ENCODE peak calls at places on chromosomes 5 and 9, in eight cellular contexts. A is body of pancreas, Z is HCT116, B is psoas muscle, P is transverse colon, R is heart right ventricle, I is AG10803, T is foreskin keratinocyte. V is an unnamed sample.

GRCh38 chr9:72038890-72039410 is 21.5 kb downstream of the C9orf57 start:
- DNase-seq in Z (peak; percentile 83), R (peak; percentile 76), P (peak; percentile 85), A (peak; percentile 82), B (peak; percentile 77), T (peak; percentile 71), I (peak; percentile 73), V (peak; percentile 78)

GRCh38 chr9:93491593-93492232 is 38.3 kb upstream of the FAM120AOS start:
- DNase-seq in Z (no peak), P (no peak), R (no peak), A (no peak), B (no peak), I (no peak), T (no peak), V (no peak)

GRCh38 chr5:169706758-169707450 is 69.8 kb downstream of the DOCK2 start:
- DNase-seq in B (no peak), Z (no peak), R (no peak), T (no peak), A (no peak), P (no peak), I (peak; percentile 67), V (no peak)

GRCh38 chr5:80204808-80205614 is 50.8 kb downstream of the SERINC5 start:
- DNase-seq in I (no peak), R (peak; percentile 36), P (no peak), T (no peak), Z (no peak), A (peak; percentile 59), B (no peak), V (no peak)

GRCh38 chr9:34123682-34124081 is 2.8 kb downstream of the DCAF12 start:
- DNase-seq in Z (no peak), A (peak; percentile 10), I (no peak), R (peak; percentile 22), B (no peak), P (peak; percentile 38), T (no peak), V (no peak)

GRCh38 chr9:34987160-34988040 is 2.1 kb upstream of the DNAJB5 start:
- DNase-seq in I (no peak), R (no peak), T (peak; percentile 67), P (no peak), A (no peak), B (no peak), Z (no peak), V (no peak)

GRCh38 chr5:34017254-34017653 is 9.4 kb upstream of the AMACR start:
- DNase-seq in T (no peak), Z (no peak), B (no peak), A (no peak), R (no peak), P (no peak), I (no peak), V (no peak)

GRCh38 chr5:175588709-175589429 is 69.0 kb upstream of the HRH2 start:
- DNase-seq in B (no peak), T (no peak), I (no peak), P (no peak), R (peak; percentile 41), Z (no peak), A (no peak), V (no peak)

GRCh38 chr5:180216646-180217171 is 7.7 kb upstream of the RASGEF1C start:
- DNase-seq in I (no peak), A (no peak), B (no peak), Z (no peak), R (no peak), T (no peak), P (no peak), V (no peak)

GRCh38 chr5:115541586-115541985 is 3.0 kb downstream of the FEM1C start:
- DNase-seq in I (no peak), B (no peak), R (no peak), Z (no peak), P (no peak), A (no peak), T (no peak), V (no peak)

GRCh38 chr5:83721878-83722779 is 1.5 kb upstream of the HAPLN1 start:
- DNase-seq in P (peak; percentile 83), Z (peak; percentile 66), R (peak; percentile 51), I (peak; percentile 75), B (no peak), A (peak; percentile 44), T (peak; percentile 9), V (peak; percentile 93)

GRCh38 chr5:112795342-112795741 is 57.7 kb downstream of the APC start:
- DNase-seq in P (no peak), T (no peak), Z (no peak), B (no peak), R (no peak), A (no peak), I (no peak), V (no peak)

GRCh38 chr9:134534661-134535080 is 106.9 kb upstream of the COL5A1 start:
- DNase-seq in R (no peak), Z (no peak), B (no peak), I (no peak), P (no peak), A (no peak), T (no peak), V (no peak)

GRCh38 chr9:93950619-93951601 is 4.2 kb downstream of the BARX1 start:
- DNase-seq in A (peak; percentile 67), T (no peak), I (peak; percentile 17), R (no peak), Z (no peak), B (no peak), P (peak; percentile 36), V (no peak)

DNA sequence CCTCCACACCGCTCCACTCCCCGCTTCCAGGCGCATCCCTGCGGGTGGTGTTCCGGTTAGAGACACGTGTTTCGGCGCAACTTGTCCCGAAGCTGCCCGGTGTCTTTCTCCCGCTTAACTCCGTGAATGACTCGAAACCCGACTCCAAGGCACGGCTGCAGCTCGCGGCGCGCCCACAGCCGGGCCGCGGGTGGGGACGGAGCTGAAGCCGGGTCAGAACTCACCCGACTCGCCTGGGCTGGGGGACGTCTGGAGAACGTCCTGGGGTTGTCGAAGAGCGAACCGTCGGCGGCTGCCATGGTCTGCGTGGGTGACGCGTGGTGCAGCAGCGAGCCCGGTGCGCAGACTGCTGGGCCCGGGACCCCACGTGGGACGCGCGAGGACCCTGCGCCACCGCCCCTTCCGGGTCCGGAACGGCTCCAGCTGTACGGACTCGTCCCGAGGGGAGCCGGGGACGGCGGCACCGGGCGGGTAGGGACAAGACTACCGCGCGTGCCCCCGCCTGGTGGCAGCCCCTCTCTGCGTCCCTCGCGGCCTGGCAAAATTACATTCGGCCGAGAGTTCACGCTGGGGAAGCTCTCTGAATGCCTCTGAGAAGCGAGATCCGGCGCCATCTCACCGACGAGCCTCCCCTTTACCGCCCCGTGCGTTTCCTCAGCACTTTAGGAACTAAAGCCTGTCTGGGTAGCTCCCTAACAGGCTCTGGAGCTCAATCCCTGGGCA is at the start of gene DDX31:
- DNase-seq in Z (peak; percentile 40), T (peak; percentile 75), B (peak; percentile 94), P (peak; percentile 87), I (peak; percentile 79), R (peak; percentile 82), A (peak; percentile 85), V (peak; percentile 88)
- TF ChIP-seq CTCF in Z (no peak), T (no peak), B (no peak), P (no peak), I (no peak), R (no peak), A (no peak), V (peak; percentile 28)

DNA sequence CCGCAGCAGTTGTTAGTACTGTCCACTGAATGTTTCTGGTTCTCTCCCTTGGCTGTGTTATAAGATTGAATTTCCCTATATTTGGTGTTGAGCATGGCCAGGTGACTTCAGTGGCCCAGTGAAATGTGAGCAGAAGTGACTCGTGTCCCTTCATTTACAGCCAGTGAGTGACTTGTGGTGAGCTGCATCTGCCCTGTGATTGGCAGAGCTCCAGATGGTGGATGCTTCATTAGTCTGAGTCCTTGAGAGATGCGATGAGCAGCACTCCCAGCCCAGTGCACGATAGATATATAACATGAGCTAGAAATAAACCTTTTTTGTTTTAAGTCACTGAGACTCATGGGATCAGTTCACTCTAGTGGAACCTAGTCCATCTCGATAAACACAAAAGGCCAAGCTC is 19.3 kb downstream of the PCSK5 start:
- DNase-seq in B (no peak), I (no peak), P (no peak), Z (peak; percentile 21), R (no peak), A (no peak), T (no peak), V (no peak)
- TF ChIP-seq CTCF in B (no peak), I (no peak), P (no peak), Z (no peak), R (no peak), A (no peak), T (no peak), V (no peak)

GRCh38 chr5:141356950-141357349 is 2.1 kb downstream of the PCDHGA4 start:
- DNase-seq in Z (no peak), I (no peak), T (no peak), B (peak; percentile 35), A (no peak), P (no peak), R (no peak), V (no peak)

GRCh38 chr5:141362719-141363118 is 1.2 kb upstream of the PCDHGA5 start:
- DNase-seq in Z (no peak), A (no peak), R (no peak), I (no peak), B (no peak), T (no peak), P (no peak), V (no peak)

GRCh38 chr5:141356133-141356532 is 1.3 kb downstream of the PCDHGA4 start:
- DNase-seq in A (no peak), B (no peak), P (no peak), R (no peak), T (no peak), I (no peak), Z (no peak), V (no peak)

GRCh38 chr5:141360685-141361084 is 891 bp downstream of the PCDHGB2 start:
- DNase-seq in Z (no peak), B (no peak), A (no peak), R (no peak), I (no peak), T (no peak), P (no peak), V (no peak)

GRCh38 chr5:141359790-141360426 is at the start of gene PCDHGB2:
- DNase-seq in R (no peak), P (no peak), Z (peak; percentile 40), I (peak; percentile 55), T (no peak), B (no peak), A (no peak), V (no peak)
- TF ChIP-seq CTCF in R (no peak), P (peak; percentile 39), Z (peak; percentile 41), I (peak; percentile 59), T (peak; percentile 36), B (peak; percentile 38), A (no peak), V (peak; percentile 2)

DNA sequence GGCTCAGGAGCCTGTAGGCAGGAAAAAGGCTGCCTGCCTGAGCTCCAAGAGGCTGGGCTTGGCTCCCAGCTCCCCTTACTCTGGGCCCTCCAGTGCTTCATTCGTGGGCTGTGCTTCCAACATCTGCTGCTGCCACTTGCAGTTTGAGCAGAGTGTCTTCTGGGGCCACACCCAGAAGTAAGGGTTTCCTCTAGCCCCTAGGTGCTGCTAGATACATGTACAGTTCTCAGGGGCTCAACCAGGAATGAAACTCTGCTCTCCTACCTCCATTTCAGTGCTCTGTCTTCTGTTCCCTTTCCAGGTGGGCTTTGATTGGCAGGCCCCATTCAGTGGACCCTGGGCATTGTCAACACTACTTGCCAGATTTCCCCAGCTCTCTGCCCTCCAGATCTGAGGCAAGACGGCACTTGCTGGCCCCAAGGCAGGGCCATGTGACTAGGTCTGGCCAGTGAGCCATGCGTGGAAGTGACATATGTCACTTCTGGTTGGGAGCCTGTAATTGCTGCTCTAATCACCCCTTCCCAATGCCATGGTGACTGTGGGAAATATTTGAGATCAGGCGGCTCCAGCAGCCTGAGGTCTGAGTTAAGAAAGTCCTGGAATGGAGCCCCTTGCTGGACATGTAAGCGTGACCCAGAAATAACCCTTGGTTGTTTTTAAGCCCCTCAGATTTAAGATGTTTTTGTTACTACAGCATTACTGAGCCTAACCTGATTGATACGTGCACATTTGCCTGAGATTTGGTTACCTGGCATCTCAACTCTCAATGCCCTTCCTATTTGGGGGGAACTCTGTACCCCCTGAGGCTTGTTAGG is 9.4 kb upstream of the BOD1 start:
- DNase-seq in B (no peak), A (no peak), R (no peak), Z (no peak), I (no peak), T (no peak), P (no peak), V (peak; percentile 55)
- TF ChIP-seq CTCF in B (no peak), A (no peak), R (no peak), Z (no peak), I (peak; percentile 11), T (peak; percentile 26), P (no peak), V (peak; percentile 47)

V was measured in WERI-Rb-1.